ENCODE peak calls at places on chromosomes 3 and 15, in ten cellular contexts. One of them, this sample, is unnamed. For H3K36me3, the result is how much of the 10 kb centered on the place peaks cover.

GRCh38 chr3:98843301-98843959 is 58.1 kb downstream of the DCBLD2 start:
- DNase-seq in bronchial epithelial cell: no peak
- DNase-seq in GM23248: peak
- DNase-seq in cardiac muscle cell: no peak
- DNase-seq in esophagus squamous epithelium: no peak
- DNase-seq in CD8-positive, alpha-beta memory T cell: no peak
- DNase-seq in effector memory CD4-positive, alpha-beta T cell: no peak
- DNase-seq in left ventricle myocardium inferior: no peak
- DNase-seq in CD4-positive, alpha-beta memory T cell: no peak
- DNase-seq in aorta: no peak
- DNase-seq in this sample: no peak

GRCh38 chr3:188772886-188773285 is 398.9 kb upstream of the TPRG1 start:
- DNase-seq in bronchial epithelial cell: no peak
- DNase-seq in GM23248: peak
- DNase-seq in cardiac muscle cell: peak
- DNase-seq in esophagus squamous epithelium: no peak
- DNase-seq in CD8-positive, alpha-beta memory T cell: no peak
- DNase-seq in effector memory CD4-positive, alpha-beta T cell: no peak
- DNase-seq in left ventricle myocardium inferior: no peak
- DNase-seq in CD4-positive, alpha-beta memory T cell: no peak
- DNase-seq in aorta: no peak
- DNase-seq in this sample: no peak

GRCh38 chr3:50256978-50257890 is 11.7 kb upstream of the SEMA3B start:
- DNase-seq in bronchial epithelial cell: no peak
- DNase-seq in GM23248: peak
- DNase-seq in cardiac muscle cell: no peak
- DNase-seq in esophagus squamous epithelium: no peak
- DNase-seq in CD8-positive, alpha-beta memory T cell: no peak
- DNase-seq in effector memory CD4-positive, alpha-beta T cell: no peak
- DNase-seq in left ventricle myocardium inferior: no peak
- DNase-seq in CD4-positive, alpha-beta memory T cell: no peak
- DNase-seq in aorta: peak
- DNase-seq in this sample: peak

GRCh38 chr3:189267981-189268613 is 96.3 kb downstream of the TPRG1 start:
- DNase-seq in bronchial epithelial cell: peak
- DNase-seq in GM23248: peak
- DNase-seq in cardiac muscle cell: peak
- DNase-seq in esophagus squamous epithelium: no peak
- DNase-seq in CD8-positive, alpha-beta memory T cell: no peak
- DNase-seq in effector memory CD4-positive, alpha-beta T cell: no peak
- DNase-seq in left ventricle myocardium inferior: no peak
- DNase-seq in CD4-positive, alpha-beta memory T cell: no peak
- DNase-seq in aorta: no peak
- DNase-seq in this sample: no peak

GRCh38 chr15:59335197-59335786 is 37.4 kb downstream of the MYO1E start:
- DNase-seq in bronchial epithelial cell: no peak
- DNase-seq in GM23248: peak
- DNase-seq in cardiac muscle cell: no peak
- DNase-seq in esophagus squamous epithelium: no peak
- DNase-seq in CD8-positive, alpha-beta memory T cell: no peak
- DNase-seq in effector memory CD4-positive, alpha-beta T cell: no peak
- DNase-seq in left ventricle myocardium inferior: no peak
- DNase-seq in CD4-positive, alpha-beta memory T cell: no peak
- DNase-seq in aorta: no peak
- DNase-seq in this sample: no peak

GRCh38 chr15:36737430-36737891 is 158.0 kb downstream of the CDIN1 start:
- DNase-seq in bronchial epithelial cell: peak
- DNase-seq in GM23248: peak
- DNase-seq in cardiac muscle cell: peak
- DNase-seq in esophagus squamous epithelium: no peak
- DNase-seq in CD8-positive, alpha-beta memory T cell: no peak
- DNase-seq in effector memory CD4-positive, alpha-beta T cell: no peak
- DNase-seq in left ventricle myocardium inferior: no peak
- DNase-seq in CD4-positive, alpha-beta memory T cell: no peak
- DNase-seq in aorta: no peak
- DNase-seq in this sample: no peak

GRCh38 chr3:118401887-118402286 is 632.8 kb downstream of the IGSF11 start:
- DNase-seq in bronchial epithelial cell: no peak
- DNase-seq in GM23248: no peak
- DNase-seq in cardiac muscle cell: no peak
- DNase-seq in esophagus squamous epithelium: no peak
- DNase-seq in CD8-positive, alpha-beta memory T cell: no peak
- DNase-seq in effector memory CD4-positive, alpha-beta T cell: no peak
- DNase-seq in left ventricle myocardium inferior: no peak
- DNase-seq in CD4-positive, alpha-beta memory T cell: no peak
- DNase-seq in aorta: no peak
- DNase-seq in this sample: no peak

GRCh38 chr3:165855581-165855980 is 18.4 kb upstream of the BCHE start:
- DNase-seq in bronchial epithelial cell: peak
- DNase-seq in GM23248: peak
- DNase-seq in cardiac muscle cell: peak
- DNase-seq in esophagus squamous epithelium: no peak
- DNase-seq in CD8-positive, alpha-beta memory T cell: no peak
- DNase-seq in effector memory CD4-positive, alpha-beta T cell: no peak
- DNase-seq in left ventricle myocardium inferior: no peak
- DNase-seq in CD4-positive, alpha-beta memory T cell: no peak
- DNase-seq in aorta: no peak
- DNase-seq in this sample: no peak

GRCh38 chr15:60511351-60512157 is 32.6 kb upstream of the ICE2 start:
- DNase-seq in bronchial epithelial cell: no peak
- DNase-seq in GM23248: no peak
- DNase-seq in cardiac muscle cell: peak
- DNase-seq in esophagus squamous epithelium: no peak
- DNase-seq in CD8-positive, alpha-beta memory T cell: no peak
- DNase-seq in effector memory CD4-positive, alpha-beta T cell: no peak
- DNase-seq in left ventricle myocardium inferior: no peak
- DNase-seq in CD4-positive, alpha-beta memory T cell: no peak
- DNase-seq in aorta: no peak
- DNase-seq in this sample: peak

GRCh38 chr3:39414421-39414907 is 7.9 kb downstream of the RPSA start:
- DNase-seq in bronchial epithelial cell: no peak
- DNase-seq in GM23248: peak
- DNase-seq in cardiac muscle cell: no peak
- DNase-seq in esophagus squamous epithelium: no peak
- DNase-seq in CD8-positive, alpha-beta memory T cell: no peak
- DNase-seq in effector memory CD4-positive, alpha-beta T cell: no peak
- DNase-seq in left ventricle myocardium inferior: no peak
- DNase-seq in CD4-positive, alpha-beta memory T cell: no peak
- DNase-seq in aorta: no peak
- DNase-seq in this sample: no peak

GRCh38 chr3:15982667-15983145 is 184.9 kb upstream of the ANKRD28 start:
- DNase-seq in bronchial epithelial cell: peak
- DNase-seq in GM23248: peak
- DNase-seq in cardiac muscle cell: peak
- DNase-seq in esophagus squamous epithelium: no peak
- DNase-seq in CD8-positive, alpha-beta memory T cell: no peak
- DNase-seq in effector memory CD4-positive, alpha-beta T cell: no peak
- DNase-seq in left ventricle myocardium inferior: peak
- DNase-seq in CD4-positive, alpha-beta memory T cell: no peak
- DNase-seq in aorta: peak
- DNase-seq in this sample: no peak

GRCh38 chr15:74347757-74348250 is 19.6 kb downstream of the CYP11A1 start:
- DNase-seq in bronchial epithelial cell: no peak
- DNase-seq in GM23248: no peak
- DNase-seq in cardiac muscle cell: no peak
- DNase-seq in esophagus squamous epithelium: no peak
- DNase-seq in CD8-positive, alpha-beta memory T cell: no peak
- DNase-seq in effector memory CD4-positive, alpha-beta T cell: no peak
- DNase-seq in left ventricle myocardium inferior: no peak
- DNase-seq in CD4-positive, alpha-beta memory T cell: no peak
- DNase-seq in aorta: peak
- DNase-seq in this sample: no peak

GRCh38 chr3:9866639-9867038 is 13.4 kb downstream of the CIDEC start:
- DNase-seq in bronchial epithelial cell: no peak
- DNase-seq in GM23248: no peak
- DNase-seq in cardiac muscle cell: peak
- DNase-seq in esophagus squamous epithelium: no peak
- DNase-seq in CD8-positive, alpha-beta memory T cell: no peak
- DNase-seq in effector memory CD4-positive, alpha-beta T cell: no peak
- DNase-seq in left ventricle myocardium inferior: no peak
- DNase-seq in CD4-positive, alpha-beta memory T cell: no peak
- DNase-seq in aorta: peak
- DNase-seq in this sample: no peak

GRCh38 chr3:155179425-155179814 is 99.3 kb downstream of the MME start:
- DNase-seq in bronchial epithelial cell: no peak
- DNase-seq in GM23248: no peak
- DNase-seq in cardiac muscle cell: no peak
- DNase-seq in esophagus squamous epithelium: no peak
- DNase-seq in CD8-positive, alpha-beta memory T cell: no peak
- DNase-seq in effector memory CD4-positive, alpha-beta T cell: no peak
- DNase-seq in left ventricle myocardium inferior: no peak
- DNase-seq in CD4-positive, alpha-beta memory T cell: no peak
- DNase-seq in aorta: no peak
- DNase-seq in this sample: no peak

DNA sequence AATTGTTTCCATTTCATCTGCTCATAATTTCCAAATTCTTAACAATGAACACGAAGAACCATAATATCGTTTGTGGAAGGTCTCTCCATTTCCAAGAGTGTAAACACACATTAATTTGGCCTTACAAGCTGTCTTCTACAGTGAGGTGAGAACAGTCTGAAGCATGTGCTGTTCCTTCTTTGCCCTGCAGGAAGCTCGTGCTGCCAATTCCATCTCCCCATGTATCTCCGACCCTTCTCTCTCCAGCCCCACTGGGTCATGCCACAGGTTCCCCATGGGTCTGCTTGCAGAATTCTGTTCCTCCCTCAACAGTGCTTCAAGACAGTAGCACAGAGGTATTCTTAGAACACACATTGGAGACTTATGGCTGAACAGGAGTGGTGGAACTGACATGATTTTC is 70.5 kb downstream of the CHSY1 start:
- DNase-seq in bronchial epithelial cell: no peak
- DNase-seq in GM23248: no peak
- DNase-seq in cardiac muscle cell: no peak
- DNase-seq in esophagus squamous epithelium: no peak
- DNase-seq in CD8-positive, alpha-beta memory T cell: no peak
- DNase-seq in effector memory CD4-positive, alpha-beta T cell: no peak
- DNase-seq in left ventricle myocardium inferior: no peak
- DNase-seq in CD4-positive, alpha-beta memory T cell: no peak
- DNase-seq in aorta: no peak
- DNase-seq in this sample: no peak
- H3K36me3 ChIP-seq in bronchial epithelial cell: under half
- H3K36me3 ChIP-seq in GM23248: under half
- H3K36me3 ChIP-seq in cardiac muscle cell: under half
- H3K36me3 ChIP-seq in esophagus squamous epithelium: under half
- H3K36me3 ChIP-seq in CD8-positive, alpha-beta memory T cell: under half
- H3K36me3 ChIP-seq in effector memory CD4-positive, alpha-beta T cell: under half
- H3K36me3 ChIP-seq in left ventricle myocardium inferior: under half
- H3K36me3 ChIP-seq in CD4-positive, alpha-beta memory T cell: under half
- H3K36me3 ChIP-seq in aorta: under half
- H3K36me3 ChIP-seq in this sample: under half

DNA sequence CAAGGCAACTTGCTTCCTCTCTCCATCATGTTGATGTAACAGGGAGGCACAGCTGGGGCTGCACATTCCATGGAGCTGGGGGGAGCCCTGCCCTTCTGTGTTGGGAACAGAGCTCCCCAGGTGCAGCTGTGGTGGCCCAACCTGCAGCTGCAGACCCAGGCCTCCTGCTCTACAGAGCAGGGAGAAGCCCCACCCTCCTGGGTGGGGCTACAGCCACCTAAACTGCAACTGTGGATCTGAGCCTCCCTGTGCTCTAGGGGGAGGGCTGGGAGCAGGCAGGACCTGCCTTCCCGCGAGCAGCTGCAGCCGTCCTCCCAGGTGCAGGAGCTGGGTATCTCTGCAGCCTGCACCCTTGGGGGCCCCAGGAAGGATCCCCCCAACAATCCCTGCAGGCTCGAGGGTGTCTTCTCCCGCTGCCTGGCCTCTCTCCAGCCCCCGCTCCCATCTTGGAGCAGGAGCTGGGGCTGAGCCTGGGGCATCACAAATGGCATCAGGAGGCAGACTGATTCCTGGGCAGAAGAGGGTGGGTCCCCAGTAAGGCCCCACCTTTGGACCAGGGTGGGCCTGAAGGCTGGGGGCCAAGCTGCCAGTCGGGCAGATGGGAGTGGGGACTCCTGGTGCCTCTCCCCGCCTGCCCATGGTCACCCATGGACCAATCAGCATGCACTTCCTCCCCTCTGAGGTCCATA is 7.4 kb downstream of the LRRC58 start:
- DNase-seq in bronchial epithelial cell: no peak
- DNase-seq in GM23248: no peak
- DNase-seq in cardiac muscle cell: no peak
- DNase-seq in esophagus squamous epithelium: no peak
- DNase-seq in CD8-positive, alpha-beta memory T cell: no peak
- DNase-seq in effector memory CD4-positive, alpha-beta T cell: no peak
- DNase-seq in left ventricle myocardium inferior: no peak
- DNase-seq in CD4-positive, alpha-beta memory T cell: no peak
- DNase-seq in aorta: no peak
- DNase-seq in this sample: no peak
- H3K36me3 ChIP-seq in bronchial epithelial cell: under half
- H3K36me3 ChIP-seq in GM23248: under half
- H3K36me3 ChIP-seq in cardiac muscle cell: under half
- H3K36me3 ChIP-seq in esophagus squamous epithelium: under half
- H3K36me3 ChIP-seq in CD8-positive, alpha-beta memory T cell: under half
- H3K36me3 ChIP-seq in effector memory CD4-positive, alpha-beta T cell: under half
- H3K36me3 ChIP-seq in left ventricle myocardium inferior: under half
- H3K36me3 ChIP-seq in CD4-positive, alpha-beta memory T cell: under half
- H3K36me3 ChIP-seq in aorta: under half
- H3K36me3 ChIP-seq in this sample: under half

DNA sequence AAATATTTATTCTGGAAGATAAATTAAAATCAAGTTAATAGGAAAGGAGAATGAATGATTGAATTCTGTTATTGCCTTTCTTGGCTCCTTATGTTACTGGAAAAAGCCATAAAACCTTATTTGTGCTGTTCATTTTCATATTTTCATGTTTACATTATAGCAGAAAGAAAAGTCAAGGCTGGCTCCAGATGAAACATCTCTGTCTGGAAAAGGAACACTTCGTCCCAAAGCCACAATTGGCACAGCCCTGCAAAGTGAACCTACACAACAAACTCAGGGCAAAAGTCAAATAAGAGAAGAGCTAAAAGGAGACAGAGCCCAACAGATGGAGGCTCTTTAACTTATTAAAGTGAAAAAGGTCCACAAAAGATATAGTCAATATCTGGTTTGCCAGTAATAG is 73.4 kb downstream of the GTPBP8 start:
- DNase-seq in bronchial epithelial cell: no peak
- DNase-seq in GM23248: no peak
- DNase-seq in cardiac muscle cell: no peak
- DNase-seq in esophagus squamous epithelium: no peak
- DNase-seq in CD8-positive, alpha-beta memory T cell: no peak
- DNase-seq in effector memory CD4-positive, alpha-beta T cell: no peak
- DNase-seq in left ventricle myocardium inferior: no peak
- DNase-seq in CD4-positive, alpha-beta memory T cell: no peak
- DNase-seq in aorta: no peak
- DNase-seq in this sample: no peak
- H3K36me3 ChIP-seq in bronchial epithelial cell: under half
- H3K36me3 ChIP-seq in GM23248: under half
- H3K36me3 ChIP-seq in cardiac muscle cell: under half
- H3K36me3 ChIP-seq in esophagus squamous epithelium: under half
- H3K36me3 ChIP-seq in CD8-positive, alpha-beta memory T cell: under half
- H3K36me3 ChIP-seq in effector memory CD4-positive, alpha-beta T cell: under half
- H3K36me3 ChIP-seq in left ventricle myocardium inferior: under half
- H3K36me3 ChIP-seq in CD4-positive, alpha-beta memory T cell: under half
- H3K36me3 ChIP-seq in aorta: under half
- H3K36me3 ChIP-seq in this sample: under half

GRCh38 chr15:80577552-80578205 is 117.4 kb upstream of the ABHD17C start:
- DNase-seq in bronchial epithelial cell: no peak
- DNase-seq in GM23248: no peak
- DNase-seq in cardiac muscle cell: no peak
- DNase-seq in esophagus squamous epithelium: no peak
- DNase-seq in CD8-positive, alpha-beta memory T cell: no peak
- DNase-seq in effector memory CD4-positive, alpha-beta T cell: no peak
- DNase-seq in left ventricle myocardium inferior: no peak
- DNase-seq in CD4-positive, alpha-beta memory T cell: no peak
- DNase-seq in aorta: no peak
- DNase-seq in this sample: no peak
- H3K36me3 ChIP-seq in bronchial epithelial cell: under half
- H3K36me3 ChIP-seq in GM23248: under half
- H3K36me3 ChIP-seq in cardiac muscle cell: under half
- H3K36me3 ChIP-seq in esophagus squamous epithelium: under half
- H3K36me3 ChIP-seq in CD8-positive, alpha-beta memory T cell: under half
- H3K36me3 ChIP-seq in effector memory CD4-positive, alpha-beta T cell: under half
- H3K36me3 ChIP-seq in left ventricle myocardium inferior: under half
- H3K36me3 ChIP-seq in CD4-positive, alpha-beta memory T cell: under half
- H3K36me3 ChIP-seq in aorta: under half
- H3K36me3 ChIP-seq in this sample: under half